ENCODE peak calls at places on chromosomes 6 and 20, in six cellular contexts. Q, N, B, I, X and K are unnamed samples.
A peak's percentile ranks its signal among the peaks of the same experiment; 100 is the strongest.

GRCh38 chr6:3159805-3160781 is 2.7 kb upstream of the TUBB2A start:
- DNase-seq in N (no peak), Q (peak; percentile 93), X (peak; percentile 78), I (no peak), B (peak; percentile 71), K (no peak)

GRCh38 chr6:69835414-69836179 is 30.8 kb upstream of the COL19A1 start:
- DNase-seq in N (no peak), Q (peak; percentile 74), B (peak; percentile 37), X (no peak), I (peak; percentile 76), K (peak; percentile 20)

GRCh38 chr20:61963149-61963548 is 102.5 kb downstream of the TAF4 start:
- DNase-seq in I (no peak), Q (no peak), B (no peak), X (peak; percentile 46), N (no peak), K (no peak)

GRCh38 chr6:68572525-68572924 is 62.6 kb upstream of the ADGRB3 start:
- DNase-seq in N (no peak), Q (peak; percentile 59), X (no peak), I (no peak), B (peak; percentile 1), K (peak; percentile 71)

GRCh38 chr6:157528931-157529653 is 148.1 kb downstream of the ZDHHC14 start:
- DNase-seq in Q (peak; percentile 33), N (no peak), I (no peak), X (no peak), B (peak; percentile 45), K (no peak)

GRCh38 chr6:20403080-20403765 is 1.5 kb downstream of the E2F3 start:
- DNase-seq in B (peak; percentile 88), X (peak; percentile 91), I (peak; percentile 74), Q (peak; percentile 93), N (peak; percentile 96), K (peak; percentile 98)

GRCh38 chr20:17848649-17849048 is 119.9 kb downstream of the SNX5 start:
- DNase-seq in I (no peak), X (no peak), N (no peak), Q (no peak), B (no peak), K (no peak)

GRCh38 chr20:52975024-52975732 is 3.0 kb downstream of the TSHZ2 start:
- DNase-seq in N (peak; percentile 68), X (no peak), Q (no peak), I (no peak), B (peak; percentile 36), K (no peak)

GRCh38 chr6:104788400-104788799 is 71.3 kb downstream of the HACE1 start:
- DNase-seq in N (no peak), B (peak; percentile 24), Q (no peak), X (no peak), I (no peak), K (no peak)

GRCh38 chr6:119442776-119443184 is 93.2 kb upstream of the MAN1A1 start:
- DNase-seq in N (no peak), I (no peak), B (no peak), Q (no peak), X (peak; percentile 80), K (no peak)

GRCh38 chr20:16574656-16575355 is 1.6 kb upstream of the KIF16B start:
- DNase-seq in X (peak; percentile 95), N (peak; percentile 95), B (peak; percentile 72), I (peak; percentile 68), Q (peak; percentile 92), K (peak; percentile 86)

GRCh38 chr6:100877851-100878250 is 3.3 kb downstream of the ASCC3 start:
- DNase-seq in I (no peak), X (no peak), N (no peak), Q (no peak), B (no peak), K (no peak)

GRCh38 chr6:11618533-11618932 is 81.0 kb downstream of the TMEM170B start:
- DNase-seq in Q (no peak), B (no peak), X (no peak), I (peak; percentile 49), N (no peak), K (no peak)
- TF ChIP-seq CTCF in Q (peak; percentile 21), B (peak; percentile 44), X (no peak), I (peak; percentile 37), N (peak; percentile 3), K (peak; percentile 19)

GRCh38 chr6:56517155-56517745 is 125.4 kb downstream of the DST start:
- DNase-seq in B (no peak), Q (no peak), I (peak; percentile 84), X (no peak), N (no peak), K (no peak)

GRCh38 chr6:56513631-56514030 is 129.1 kb downstream of the DST start:
- DNase-seq in I (peak; percentile 25), B (no peak), N (no peak), Q (no peak), X (no peak), K (no peak)

GRCh38 chr6:56514395-56514794 is 128.3 kb downstream of the DST start:
- DNase-seq in B (no peak), N (no peak), Q (peak; percentile 27), X (no peak), I (peak; percentile 23), K (no peak)

GRCh38 chr6:56516003-56516402 is 126.7 kb downstream of the DST start:
- DNase-seq in Q (no peak), B (no peak), N (no peak), X (no peak), I (no peak), K (no peak)

GRCh38 chr6:56515081-56515905 is 127.4 kb downstream of the DST start:
- DNase-seq in B (no peak), I (no peak), X (no peak), N (no peak), Q (no peak), K (no peak)
- H3K27ac ChIP-seq in B (no peak overlapping the region), I (peak overlapping the region; percentile 21), X (peak overlapping the region; percentile 71), N (peak overlapping the region; percentile 88), Q (peak overlapping the region; percentile 44), K (no peak overlapping the region)

GRCh38 chr6:169473663-169474062 is 220.0 kb upstream of the THBS2 start:
- DNase-seq in B (no peak), I (no peak), N (no peak), X (no peak), Q (no peak), K (no peak)
- H3K9me3 ChIP-seq in B (peaks cover 2% of the 10 kb centered on the region), I (peaks cover 2% of the 10 kb centered on the region), N (peaks cover 22% of the 10 kb centered on the region), X (no peaks in the 10 kb centered on the region), Q (no peaks in the 10 kb centered on the region), K (no peaks in the 10 kb centered on the region)

DNA sequence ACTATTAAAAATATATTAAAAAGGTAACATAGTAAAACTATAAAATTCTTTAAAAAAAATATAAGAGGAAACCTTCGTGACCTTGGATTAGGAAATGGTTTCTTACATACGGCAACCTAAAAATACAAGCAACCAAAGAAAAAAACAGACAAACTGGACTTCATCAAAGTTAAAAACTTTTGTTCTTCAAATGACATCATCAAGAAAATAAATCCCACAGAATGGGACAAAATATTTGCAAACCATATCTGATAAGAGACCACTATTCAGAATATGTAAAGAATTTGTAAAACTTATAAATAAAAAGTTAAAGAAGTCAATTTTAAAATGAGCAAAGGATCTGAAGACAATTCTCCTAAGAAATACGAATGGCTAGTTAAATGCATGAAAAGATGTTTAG is 110.0 kb downstream of the ATG5 start:
- DNase-seq in I (no peak), X (no peak), Q (no peak), N (no peak), B (no peak), K (no peak)
- TF ChIP-seq CTCF in I (no peak), X (no peak), Q (no peak), N (no peak), B (no peak), K (no peak)

DNA sequence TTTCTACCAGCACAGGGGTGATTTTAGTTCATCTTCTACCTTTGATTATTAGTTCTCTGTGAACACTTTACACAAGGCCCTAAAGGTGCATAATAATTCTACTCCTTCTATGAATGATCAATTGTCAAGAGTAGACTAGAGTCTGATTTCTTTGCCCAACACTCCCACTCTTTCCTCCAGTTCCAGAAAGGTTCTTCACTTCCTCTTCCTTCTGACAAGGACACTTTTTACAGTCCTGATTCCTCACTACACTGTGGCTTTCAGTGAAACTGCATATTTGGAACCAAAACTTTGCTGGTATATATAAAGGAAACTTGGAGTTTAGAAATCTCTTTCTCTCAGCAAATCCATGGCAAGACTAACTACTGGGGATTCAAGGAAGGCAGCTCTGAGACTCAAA is 10.6 kb upstream of the RSPO3 start:
- DNase-seq in N (no peak), B (no peak), Q (no peak), X (no peak), I (no peak), K (no peak)
- H3K27ac ChIP-seq in N (no peak overlapping the region), B (no peak overlapping the region), Q (no peak overlapping the region), X (no peak overlapping the region), I (no peak overlapping the region), K (no peak overlapping the region)

GRCh38 chr6:142645663-142646062 is 299.3 kb downstream of the HIVEP2 start:
- DNase-seq in Q (no peak), B (no peak), I (no peak), X (no peak), N (no peak), K (no peak)

GRCh38 chr6:142647436-142648389 is 297.3 kb downstream of the HIVEP2 start:
- DNase-seq in B (no peak), X (no peak), Q (no peak), I (no peak), N (no peak), K (no peak)

GRCh38 chr6:142644866-142645265 is 300.1 kb downstream of the HIVEP2 start:
- DNase-seq in I (no peak), B (no peak), X (no peak), Q (no peak), N (no peak), K (no peak)

GRCh38 chr6:142653710-142654274 is 291.2 kb downstream of the HIVEP2 start:
- DNase-seq in I (no peak), N (no peak), Q (no peak), B (no peak), X (no peak), K (no peak)

GRCh38 chr6:142648526-142648925 is 296.4 kb downstream of the HIVEP2 start:
- DNase-seq in Q (no peak), X (no peak), I (no peak), N (no peak), B (no peak), K (no peak)
- H3K9me3 ChIP-seq in Q (no peaks in the 10 kb centered on the region), X (no peaks in the 10 kb centered on the region), I (no peaks in the 10 kb centered on the region), N (no peaks in the 10 kb centered on the region), B (no peaks in the 10 kb centered on the region), K (no peaks in the 10 kb centered on the region)